ENCODE peak calls at places on chromosomes 2 and 18, in seven cellular contexts. One of them, this sample, is unnamed.

GRCh38 chr18:44826418-44827259 is 146.0 kb downstream of the SETBP1 start:
- DNase-seq in H9: no peak
- DNase-seq in mesenchymal stem cell: peak
- DNase-seq in neuronal stem cell: peak
- DNase-seq in mesendoderm: peak
- DNase-seq in H1: no peak
- DNase-seq in IMR-90: peak
- DNase-seq in this sample: peak

GRCh38 chr2:85924522-85924921 is 35.7 kb upstream of the ST3GAL5 start:
- DNase-seq in H9: no peak
- DNase-seq in mesenchymal stem cell: peak
- DNase-seq in neuronal stem cell: no peak
- DNase-seq in mesendoderm: peak
- DNase-seq in H1: no peak
- DNase-seq in IMR-90: peak
- DNase-seq in this sample: no peak

GRCh38 chr2:65390134-65390533 is 42.3 kb downstream of the SPRED2 start:
- DNase-seq in H9: no peak
- DNase-seq in mesenchymal stem cell: no peak
- DNase-seq in neuronal stem cell: no peak
- DNase-seq in mesendoderm: no peak
- DNase-seq in H1: no peak
- DNase-seq in IMR-90: no peak
- DNase-seq in this sample: no peak

GRCh38 chr2:43346619-43347018 is 120.2 kb upstream of the ZFP36L2 start:
- DNase-seq in H9: no peak
- DNase-seq in mesenchymal stem cell: no peak
- DNase-seq in neuronal stem cell: no peak
- DNase-seq in mesendoderm: no peak
- DNase-seq in H1: no peak
- DNase-seq in IMR-90: no peak
- DNase-seq in this sample: no peak

GRCh38 chr18:6601241-6601640 is 128.3 kb upstream of the ARHGAP28 start:
- DNase-seq in H9: no peak
- DNase-seq in mesenchymal stem cell: no peak
- DNase-seq in neuronal stem cell: no peak
- DNase-seq in mesendoderm: no peak
- DNase-seq in H1: no peak
- DNase-seq in IMR-90: no peak
- DNase-seq in this sample: no peak

GRCh38 chr18:35387367-35387685 is 10.2 kb upstream of the ZNF396 start:
- DNase-seq in H9: no peak
- DNase-seq in mesenchymal stem cell: no peak
- DNase-seq in neuronal stem cell: no peak
- DNase-seq in mesendoderm: no peak
- DNase-seq in H1: no peak
- DNase-seq in IMR-90: peak
- DNase-seq in this sample: no peak

GRCh38 chr2:17620280-17620679 is 79.8 kb downstream of the VSNL1 start:
- DNase-seq in H9: peak
- DNase-seq in mesenchymal stem cell: no peak
- DNase-seq in neuronal stem cell: no peak
- DNase-seq in mesendoderm: no peak
- DNase-seq in H1: no peak
- DNase-seq in IMR-90: peak
- DNase-seq in this sample: no peak

GRCh38 chr2:26562811-26563645 is 78.1 kb downstream of the CIB4 start:
- DNase-seq in H9: no peak
- DNase-seq in mesenchymal stem cell: no peak
- DNase-seq in neuronal stem cell: no peak
- DNase-seq in mesendoderm: no peak
- DNase-seq in H1: no peak
- DNase-seq in IMR-90: no peak
- DNase-seq in this sample: peak

GRCh38 chr2:48131503-48132293 is 225.4 kb upstream of the FBXO11 start:
- DNase-seq in H9: no peak
- DNase-seq in mesenchymal stem cell: peak
- DNase-seq in neuronal stem cell: no peak
- DNase-seq in mesendoderm: no peak
- DNase-seq in H1: no peak
- DNase-seq in IMR-90: peak
- DNase-seq in this sample: no peak

GRCh38 chr2:3344897-3345296 is 32.7 kb downstream of the EIPR1 start:
- DNase-seq in H9: no peak
- DNase-seq in mesenchymal stem cell: no peak
- DNase-seq in neuronal stem cell: no peak
- DNase-seq in mesendoderm: no peak
- DNase-seq in H1: no peak
- DNase-seq in IMR-90: no peak
- DNase-seq in this sample: no peak

GRCh38 chr2:241073166-241074064 is 28.7 kb downstream of the MTERF4 start:
- DNase-seq in H9: no peak
- DNase-seq in mesenchymal stem cell: no peak
- DNase-seq in neuronal stem cell: no peak
- DNase-seq in mesendoderm: no peak
- DNase-seq in H1: no peak
- DNase-seq in IMR-90: no peak
- DNase-seq in this sample: no peak

GRCh38 chr2:105104208-105104731 is 66.4 kb downstream of the MRPS9 start:
- DNase-seq in H9: no peak
- DNase-seq in mesenchymal stem cell: no peak
- DNase-seq in neuronal stem cell: no peak
- DNase-seq in mesendoderm: peak
- DNase-seq in H1: no peak
- DNase-seq in IMR-90: peak
- DNase-seq in this sample: no peak

GRCh38 chr2:159617651-159618050 is 1.3 kb upstream of the BAZ2B start:
- DNase-seq in H9: no peak
- DNase-seq in mesenchymal stem cell: peak
- DNase-seq in neuronal stem cell: peak
- DNase-seq in mesendoderm: no peak
- DNase-seq in H1: no peak
- DNase-seq in IMR-90: peak
- DNase-seq in this sample: no peak

GRCh38 chr18:46570666-46571065 is 86.4 kb downstream of the LOXHD1 start:
- DNase-seq in H9: no peak
- DNase-seq in mesenchymal stem cell: no peak
- DNase-seq in neuronal stem cell: no peak
- DNase-seq in mesendoderm: no peak
- DNase-seq in H1: no peak
- DNase-seq in IMR-90: no peak
- DNase-seq in this sample: no peak

DNA sequence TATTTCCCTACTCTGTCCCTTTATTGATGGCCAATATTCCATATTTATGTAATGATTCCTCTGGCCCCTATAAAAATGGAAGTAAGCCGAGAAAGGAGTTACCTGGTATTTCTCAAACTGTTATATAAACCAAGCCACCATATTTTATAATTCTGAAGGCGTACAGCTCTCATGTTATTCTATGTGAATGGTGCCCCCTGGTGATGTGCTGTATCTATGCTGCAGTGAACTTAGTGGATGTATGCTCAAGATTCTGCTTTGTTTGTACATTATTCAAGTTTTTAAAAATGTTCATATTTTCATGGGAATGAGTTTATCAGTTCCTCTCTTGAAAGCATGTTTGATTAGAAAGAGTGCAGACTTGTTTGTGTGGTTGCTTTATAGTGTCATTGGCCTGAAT is 194.5 kb upstream of the LRRTM1 start:
- DNase-seq in H9: no peak
- DNase-seq in mesenchymal stem cell: peak
- DNase-seq in neuronal stem cell: no peak
- DNase-seq in mesendoderm: peak
- DNase-seq in H1: no peak
- DNase-seq in IMR-90: peak
- DNase-seq in this sample: peak
- H2BK5ac ChIP-seq in H9: no peak
- H2BK5ac ChIP-seq in mesenchymal stem cell: no peak
- H2BK5ac ChIP-seq in neuronal stem cell: no peak
- H2BK5ac ChIP-seq in mesendoderm: no peak
- H2BK5ac ChIP-seq in H1: no peak
- H2BK5ac ChIP-seq in IMR-90: no peak
- H2BK5ac ChIP-seq in this sample: no peak

GRCh38 chr18:70385474-70385873 is 96.6 kb downstream of the SOCS6 start:
- DNase-seq in H9: no peak
- DNase-seq in mesenchymal stem cell: peak
- DNase-seq in neuronal stem cell: no peak
- DNase-seq in mesendoderm: no peak
- DNase-seq in H1: no peak
- DNase-seq in IMR-90: peak
- DNase-seq in this sample: no peak

GRCh38 chr18:70382032-70382431 is 93.2 kb downstream of the SOCS6 start:
- DNase-seq in H9: no peak
- DNase-seq in mesenchymal stem cell: no peak
- DNase-seq in neuronal stem cell: no peak
- DNase-seq in mesendoderm: no peak
- DNase-seq in H1: no peak
- DNase-seq in IMR-90: no peak
- DNase-seq in this sample: no peak

GRCh38 chr18:70380915-70381896 is 92.4 kb downstream of the SOCS6 start:
- DNase-seq in H9: peak
- DNase-seq in mesenchymal stem cell: no peak
- DNase-seq in neuronal stem cell: peak
- DNase-seq in mesendoderm: peak
- DNase-seq in H1: no peak
- DNase-seq in IMR-90: no peak
- DNase-seq in this sample: peak

GRCh38 chr18:70384181-70384790 is 95.4 kb downstream of the SOCS6 start:
- DNase-seq in H9: no peak
- DNase-seq in mesenchymal stem cell: peak
- DNase-seq in neuronal stem cell: no peak
- DNase-seq in mesendoderm: no peak
- DNase-seq in H1: no peak
- DNase-seq in IMR-90: peak
- DNase-seq in this sample: no peak

GRCh38 chr18:70382992-70383717 is 94.3 kb downstream of the SOCS6 start:
- DNase-seq in H9: no peak
- DNase-seq in mesenchymal stem cell: no peak
- DNase-seq in neuronal stem cell: no peak
- DNase-seq in mesendoderm: no peak
- DNase-seq in H1: no peak
- DNase-seq in IMR-90: no peak
- DNase-seq in this sample: no peak
- H2BK5ac ChIP-seq in H9: no peak
- H2BK5ac ChIP-seq in mesenchymal stem cell: no peak
- H2BK5ac ChIP-seq in neuronal stem cell: no peak
- H2BK5ac ChIP-seq in mesendoderm: no peak
- H2BK5ac ChIP-seq in H1: no peak
- H2BK5ac ChIP-seq in IMR-90: no peak
- H2BK5ac ChIP-seq in this sample: no peak

DNA sequence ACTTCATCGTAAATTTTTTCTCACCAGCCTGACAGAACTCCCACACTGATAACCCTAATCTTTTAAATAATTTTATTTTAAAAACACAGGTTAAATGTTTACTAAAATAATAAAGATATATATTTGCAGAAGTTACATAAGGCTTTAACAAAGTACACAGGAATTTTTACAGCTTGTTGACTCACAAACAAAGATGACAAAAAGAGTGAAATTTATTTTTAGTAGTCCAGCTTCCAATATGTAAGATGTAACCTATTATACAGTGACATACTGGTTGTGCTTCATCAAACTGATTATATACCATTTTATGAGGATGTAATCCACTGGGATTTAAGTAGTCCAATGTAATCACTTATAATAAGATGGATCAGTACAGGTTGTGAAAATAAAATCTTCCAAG is 348.9 kb upstream of the SLC39A10 start:
- DNase-seq in H9: no peak
- DNase-seq in mesenchymal stem cell: no peak
- DNase-seq in neuronal stem cell: no peak
- DNase-seq in mesendoderm: no peak
- DNase-seq in H1: no peak
- DNase-seq in IMR-90: no peak
- DNase-seq in this sample: no peak
- H2BK5ac ChIP-seq in H9: no peak
- H2BK5ac ChIP-seq in mesenchymal stem cell: no peak
- H2BK5ac ChIP-seq in neuronal stem cell: no peak
- H2BK5ac ChIP-seq in mesendoderm: no peak
- H2BK5ac ChIP-seq in H1: no peak
- H2BK5ac ChIP-seq in IMR-90: no peak
- H2BK5ac ChIP-seq in this sample: no peak

GRCh38 chr2:96113951-96114350 is 2.4 kb downstream of the ADRA2B start:
- DNase-seq in H9: no peak
- DNase-seq in mesenchymal stem cell: no peak
- DNase-seq in neuronal stem cell: no peak
- DNase-seq in mesendoderm: no peak
- DNase-seq in H1: no peak
- DNase-seq in IMR-90: no peak
- DNase-seq in this sample: no peak

GRCh38 chr2:96111257-96111640 is 5.1 kb downstream of the ADRA2B start:
- DNase-seq in H9: no peak
- DNase-seq in mesenchymal stem cell: no peak
- DNase-seq in neuronal stem cell: no peak
- DNase-seq in mesendoderm: no peak
- DNase-seq in H1: no peak
- DNase-seq in IMR-90: no peak
- DNase-seq in this sample: no peak

GRCh38 chr2:96113367-96113677 is 3.0 kb downstream of the ADRA2B start:
- DNase-seq in H9: no peak
- DNase-seq in mesenchymal stem cell: no peak
- DNase-seq in neuronal stem cell: no peak
- DNase-seq in mesendoderm: no peak
- DNase-seq in H1: no peak
- DNase-seq in IMR-90: no peak
- DNase-seq in this sample: no peak

GRCh38 chr2:96111823-96112500 is 4.4 kb downstream of the ADRA2B start:
- DNase-seq in H9: no peak
- DNase-seq in mesenchymal stem cell: no peak
- DNase-seq in neuronal stem cell: no peak
- DNase-seq in mesendoderm: no peak
- DNase-seq in H1: no peak
- DNase-seq in IMR-90: no peak
- DNase-seq in this sample: no peak

DNA sequence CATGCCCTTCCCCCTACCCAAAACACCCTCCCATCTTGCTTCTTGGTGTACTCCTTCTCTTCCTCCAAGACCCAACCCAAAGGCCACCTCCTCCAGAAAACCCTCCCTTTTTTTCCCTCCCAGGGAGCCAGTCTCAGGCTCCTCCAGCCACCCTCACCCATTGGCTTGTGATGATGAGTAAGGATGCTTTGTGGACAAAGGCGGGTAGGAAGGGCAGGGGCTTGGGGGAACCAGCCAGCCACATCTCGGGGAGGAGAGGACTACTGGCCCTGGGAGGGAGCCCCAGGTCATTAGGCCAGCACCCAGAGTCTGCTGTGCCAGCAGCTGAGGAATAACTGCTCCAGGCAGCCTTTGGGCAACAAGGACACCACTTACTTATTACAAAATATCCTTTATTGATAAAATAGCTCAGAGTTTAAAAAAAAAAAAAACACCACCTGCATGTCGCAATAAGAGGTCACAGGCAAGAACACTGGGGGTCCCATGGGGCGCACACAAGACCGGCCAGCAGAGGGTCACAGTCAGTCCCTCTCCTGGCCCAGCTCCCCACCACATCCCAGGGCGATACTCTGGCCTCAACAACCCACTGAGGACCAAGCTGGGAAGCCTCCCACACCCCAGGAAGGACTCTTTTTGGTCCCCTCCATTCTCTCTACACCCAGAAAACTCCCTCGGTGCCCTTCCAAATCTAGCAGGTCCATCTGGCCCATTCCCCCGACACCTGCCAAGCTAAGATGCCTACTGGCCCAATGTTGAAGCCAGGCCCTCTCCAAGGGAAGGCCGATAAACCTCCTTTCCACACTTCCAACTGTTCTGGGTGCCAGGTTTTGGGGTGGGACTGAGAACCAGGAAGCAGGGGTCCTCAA is 3.6 kb downstream of the ADRA2B start:
- DNase-seq in H9: no peak
- DNase-seq in mesenchymal stem cell: no peak
- DNase-seq in neuronal stem cell: no peak
- DNase-seq in mesendoderm: peak
- DNase-seq in H1: no peak
- DNase-seq in IMR-90: no peak
- DNase-seq in this sample: no peak
- H2BK5ac ChIP-seq in H9: no peak
- H2BK5ac ChIP-seq in mesenchymal stem cell: no peak
- H2BK5ac ChIP-seq in neuronal stem cell: no peak
- H2BK5ac ChIP-seq in mesendoderm: no peak
- H2BK5ac ChIP-seq in H1: no peak
- H2BK5ac ChIP-seq in IMR-90: no peak
- H2BK5ac ChIP-seq in this sample: no peak

This sample was measured in trophoblast cell.